ENCODE peak calls at places on chromosome 9, in five cellular contexts. B is coronary artery, E is PC-9, X is HCT116, C is HFF-Myc. D is an unnamed sample.

GRCh38 chr9:90778746-90779145 is 22.9 kb upstream of the SYK start:
- DNase-seq in B (no peak), E (no peak), X (no peak), C (no peak), D (no peak)

GRCh38 chr9:134684375-134684723 is 42.7 kb downstream of the COL5A1 start:
- DNase-seq in B (no peak), E (no peak), X (no peak), C (no peak), D (no peak)

GRCh38 chr9:136544549-136545064 is 1.2 kb downstream of the NOTCH1 start:
- DNase-seq in B (no peak), E (peak), X (no peak), C (no peak), D (no peak)

GRCh38 chr9:70466976-70467551 is 52.6 kb upstream of the KLF9 start:
- DNase-seq in B (no peak), E (no peak), X (no peak), C (no peak), D (no peak)

GRCh38 chr9:91346644-91347043 is 15.1 kb downstream of the AUH start:
- DNase-seq in B (no peak), E (no peak), X (no peak), C (no peak), D (no peak)

GRCh38 chr9:138098908-138099791 is 221.6 kb downstream of the CACNA1B start:
- DNase-seq in B (peak), E (no peak), X (no peak), C (no peak), D (peak)

GRCh38 chr9:93094294-93095204 is 1.5 kb upstream of the CARD19 start:
- DNase-seq in B (no peak), E (no peak), X (no peak), C (no peak), D (no peak)

GRCh38 chr9:70442328-70442848 is 27.9 kb upstream of the KLF9 start:
- DNase-seq in B (no peak), E (no peak), X (no peak), C (no peak), D (no peak)

GRCh38 chr9:119273984-119274665 is 95.1 kb downstream of the BRINP1 start:
- DNase-seq in B (no peak), E (no peak), X (no peak), C (no peak), D (no peak)

GRCh38 chr9:108662090-108662875 is 193.5 kb downstream of the ACTL7B start:
- DNase-seq in B (peak), E (no peak), X (no peak), C (no peak), D (no peak)

GRCh38 chr9:78697653-78698052 is 400.7 kb downstream of the PSAT1 start:
- DNase-seq in B (no peak), E (no peak), X (no peak), C (no peak), D (no peak)

GRCh38 chr9:80030801-80031200 is 459.0 kb downstream of the TLE4 start:
- DNase-seq in B (no peak), E (no peak), X (no peak), C (no peak), D (no peak)

GRCh38 chr9:124465736-124466135 is 15.5 kb downstream of the ADGRD2 start:
- DNase-seq in B (no peak), E (no peak), X (no peak), C (no peak), D (no peak)

GRCh38 chr9:127455299-127455992 is 4.1 kb downstream of the LRSAM1 start:
- DNase-seq in B (no peak), E (peak), X (no peak), C (no peak), D (no peak)

GRCh38 chr9:127204771-127205470 is 59.7 kb upstream of the GARNL3 start:
- DNase-seq in B (no peak), E (peak), X (no peak), C (no peak), D (no peak)

GRCh38 chr9:137956688-137957385 is 79.3 kb downstream of the CACNA1B start:
- DNase-seq in B (no peak), E (no peak), X (no peak), C (no peak), D (no peak)

GRCh38 chr9:131810351-131811170 is 70.7 kb upstream of the RAPGEF1 start:
- DNase-seq in B (no peak), E (no peak), X (no peak), C (no peak), D (no peak)

GRCh38 chr9:69980591-69980990 is 63.1 kb upstream of the MAMDC2 start:
- DNase-seq in B (no peak), E (no peak), X (no peak), C (no peak), D (no peak)

GRCh38 chr9:72441296-72442211 is 76.5 kb upstream of the ZFAND5 start:
- DNase-seq in B (no peak), E (no peak), X (no peak), C (no peak), D (no peak)

GRCh38 chr9:125066839-125067619 is 76.3 kb downstream of the SCAI start:
- DNase-seq in B (no peak), E (no peak), X (no peak), C (no peak), D (no peak)

GRCh38 chr9:99822096-99822595 is 461 bp downstream of the NR4A3 start:
- DNase-seq in B (no peak), E (no peak), X (no peak), C (no peak), D (peak)

GRCh38 chr9:14238044-14238443 is 75.9 kb downstream of the NFIB start:
- DNase-seq in B (no peak), E (peak), X (no peak), C (no peak), D (no peak)

GRCh38 chr9:33289501-33289900 is 815 bp upstream of the NFX1 start:
- DNase-seq in B (no peak), E (no peak), X (no peak), C (no peak), D (no peak)

GRCh38 chr9:30039712-30040111 is 2344.7 kb upstream of the ACO1 start:
- DNase-seq in B (no peak), E (no peak), X (no peak), C (no peak), D (no peak)

GRCh38 chr9:128523199-128523925 is 18.8 kb downstream of the GLE1 start:
- DNase-seq in B (no peak), E (no peak), X (no peak), C (no peak), D (no peak)

GRCh38 chr9:108473209-108474112 is 382.3 kb downstream of the ACTL7B start:
- DNase-seq in B (no peak), E (peak), X (no peak), C (no peak), D (no peak)

GRCh38 chr9:136225748-136226679 is 19.6 kb downstream of the QSOX2 start:
- DNase-seq in B (no peak), E (peak), X (peak), C (no peak), D (no peak)

GRCh38 chr9:124450241-124450924 is at the start of gene ADGRD2:
- DNase-seq in B (peak), E (no peak), X (no peak), C (no peak), D (no peak)

GRCh38 chr9:135764731-135765130 is 62.7 kb downstream of the KCNT1 start:
- DNase-seq in B (no peak), E (no peak), X (no peak), C (no peak), D (no peak)

GRCh38 chr9:4381744-4382143 is 81.9 kb upstream of the GLIS3 start:
- DNase-seq in B (no peak), E (no peak), X (no peak), C (no peak), D (no peak)

GRCh38 chr9:4386819-4387218 is 87.0 kb upstream of the GLIS3 start:
- DNase-seq in B (no peak), E (no peak), X (no peak), C (no peak), D (no peak)

GRCh38 chr9:4380406-4380805 is 80.5 kb upstream of the GLIS3 start:
- DNase-seq in B (no peak), E (no peak), X (no peak), C (no peak), D (no peak)

GRCh38 chr9:4384750-4385149 is 84.9 kb upstream of the GLIS3 start:
- DNase-seq in B (no peak), E (no peak), X (no peak), C (no peak), D (no peak)

GRCh38 chr9:4382722-4383317 is 83.0 kb upstream of the GLIS3 start:
- DNase-seq in B (no peak), E (peak), X (peak), C (no peak), D (no peak)
- TF ChIP-seq CTCF in B (no peak), E (peak), X (peak), C (peak), D (peak)

DNA sequence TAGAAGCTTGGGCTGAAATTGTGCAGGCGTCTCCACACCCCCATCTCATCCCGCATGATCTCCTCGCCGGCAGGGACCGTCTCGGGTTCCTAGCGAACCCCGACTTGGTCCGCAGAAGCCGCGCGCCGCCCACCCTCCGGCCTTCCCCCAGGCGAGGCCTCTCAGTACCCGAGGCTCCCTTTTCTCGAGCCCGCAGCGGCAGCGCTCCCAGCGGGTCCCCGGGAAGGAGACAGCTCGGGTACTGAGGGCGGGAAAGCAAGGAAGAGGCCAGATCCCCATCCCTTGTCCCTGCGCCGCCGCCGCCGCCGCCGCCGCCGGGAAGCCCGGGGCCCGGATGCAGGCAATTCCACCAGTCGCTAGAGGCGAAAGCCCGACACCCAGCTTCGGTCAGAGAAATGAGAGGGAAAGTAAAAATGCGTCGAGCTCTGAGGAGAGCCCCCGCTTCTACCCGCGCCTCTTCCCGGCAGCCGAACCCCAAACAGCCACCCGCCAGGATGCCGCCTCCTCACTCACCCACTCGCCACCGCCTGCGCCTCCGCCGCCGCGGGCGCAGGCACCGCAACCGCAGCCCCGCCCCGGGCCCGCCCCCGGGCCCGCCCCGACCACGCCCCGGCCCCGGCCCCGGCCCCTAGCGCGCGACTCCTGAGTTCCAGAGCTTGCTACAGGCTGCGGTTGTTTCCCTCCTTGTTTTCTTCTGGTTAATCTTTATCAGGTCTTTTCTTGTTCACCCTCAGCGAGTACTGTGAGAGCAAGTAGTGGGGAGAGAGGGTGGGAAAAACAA is at the start of gene C9orf72:
- DNase-seq in B (peak), E (peak), X (no peak), C (no peak), D (peak)
- TF ChIP-seq CTCF in B (no peak), E (no peak), X (no peak), C (no peak), D (peak)

GRCh38 chr9:86586144-86586494 is 231.9 kb upstream of the TUT7 start:
- DNase-seq in B (no peak), E (no peak), X (no peak), C (no peak), D (no peak)

GRCh38 chr9:86591472-86591871 is 237.3 kb upstream of the TUT7 start:
- DNase-seq in B (no peak), E (no peak), X (no peak), C (no peak), D (no peak)

GRCh38 chr9:86585422-86586143 is 231.4 kb upstream of the TUT7 start:
- DNase-seq in B (no peak), E (no peak), X (no peak), C (no peak), D (peak)

GRCh38 chr9:86594724-86595123 is 240.5 kb upstream of the TUT7 start:
- DNase-seq in B (no peak), E (no peak), X (no peak), C (no peak), D (no peak)

GRCh38 chr9:86589273-86589672 is 235.1 kb upstream of the TUT7 start:
- DNase-seq in B (no peak), E (no peak), X (no peak), C (no peak), D (no peak)
- TF ChIP-seq CTCF in B (no peak), E (no peak), X (no peak), C (no peak), D (no peak)

DNA sequence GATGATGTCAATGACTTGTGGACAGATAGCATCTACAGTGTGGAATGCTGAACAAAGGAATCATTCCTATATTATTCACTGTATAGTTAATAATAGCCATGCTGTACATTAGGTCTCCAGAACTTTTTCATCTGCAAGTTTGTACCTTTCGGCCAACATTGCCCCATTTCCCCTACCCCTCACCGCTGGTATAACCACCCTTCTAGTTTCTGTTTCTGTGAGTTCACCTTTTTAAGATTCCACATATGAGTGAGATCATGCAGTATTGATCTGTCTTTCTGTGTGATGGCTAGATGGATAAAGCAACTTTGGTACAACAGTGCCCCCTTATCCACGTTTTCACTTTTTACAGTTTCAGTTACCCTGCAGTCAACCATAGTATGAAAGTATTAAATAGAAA is 18.8 kb upstream of the ALDH1B1 start:
- DNase-seq in B (no peak), E (no peak), X (no peak), C (no peak), D (no peak)
- TF ChIP-seq CTCF in B (no peak), E (no peak), X (no peak), C (no peak), D (no peak)

D was measured in type B pancreatic cell.